ENCODE peak calls at places on chromosome 1, in nine cellular contexts. R is mammary epithelial cell, A is HepG2, B is mesenchymal stem cell, Y is SK-N-SH, U is colonic mucosa, S is H9, T is NT2/D1, N is GM23248. V is an unnamed sample.
A peak's percentile ranks its signal among the peaks of the same experiment; 100 is the strongest.

GRCh38 chr1:26387447-26387846 is 14.9 kb upstream of the ZNF683 start:
- DNase-seq in R (peak; percentile 76), A (peak; percentile 85), B (peak; percentile 31), Y (no peak), U (no peak), S (no peak), T (no peak), N (peak; percentile 33), V (no peak)

GRCh38 chr1:187928288-187928687 is 1099.5 kb downstream of the PLA2G4A start:
- DNase-seq in R (peak; percentile 20), A (peak; percentile 29), B (peak; percentile 47), Y (peak; percentile 6), U (no peak), S (peak; percentile 45), T (peak; percentile 47), N (peak; percentile 32), V (no peak)

GRCh38 chr1:171210355-171210754 is 25.3 kb downstream of the FMO2 start:
- DNase-seq in R (no peak), A (no peak), B (no peak), Y (no peak), U (no peak), S (no peak), T (no peak), N (no peak), V (no peak)

GRCh38 chr1:4415476-4415875 is 238.9 kb upstream of the AJAP1 start:
- DNase-seq in R (no peak), A (no peak), B (no peak), Y (no peak), U (no peak), S (no peak), T (no peak), N (no peak), V (no peak)

GRCh38 chr1:160656737-160657476 is 10.1 kb upstream of the SLAMF1 start:
- DNase-seq in R (peak; percentile 24), A (no peak), B (peak; percentile 24), Y (no peak), U (no peak), S (no peak), T (no peak), N (no peak), V (no peak)

GRCh38 chr1:155051777-155052398 is 772 bp downstream of the ADAM15 start:
- DNase-seq in R (peak; percentile 35), A (no peak), B (peak; percentile 45), Y (peak; percentile 70), U (peak; percentile 77), S (no peak), T (no peak), N (peak; percentile 69), V (peak; percentile 90)

GRCh38 chr1:58397187-58397820 is 149.2 kb downstream of the OMA1 start:
- DNase-seq in R (peak; percentile 51), A (peak; percentile 12), B (peak; percentile 66), Y (no peak), U (no peak), S (no peak), T (no peak), N (peak; percentile 92), V (no peak)

GRCh38 chr1:229952670-229953520 is 114.1 kb upstream of the GALNT2 start:
- DNase-seq in R (peak; percentile 69), A (no peak), B (peak; percentile 6), Y (no peak), U (no peak), S (no peak), T (no peak), N (peak; percentile 32), V (no peak)

GRCh38 chr1:42335809-42336518 is 929 bp upstream of the FOXJ3 start:
- DNase-seq in R (peak; percentile 71), A (peak; percentile 60), B (peak; percentile 69), Y (no peak), U (no peak), S (no peak), T (no peak), N (peak; percentile 91), V (no peak)

GRCh38 chr1:53733447-53733931 is 5.5 kb downstream of the GLIS1 start:
- DNase-seq in R (no peak), A (no peak), B (no peak), Y (no peak), U (no peak), S (no peak), T (no peak), N (no peak), V (no peak)
- H3K9ac ChIP-seq in R (no peak overlapping the region), A (no peak overlapping the region), B (peak overlapping the region; percentile 81), Y (peak overlapping the region; percentile 43), U (no peak overlapping the region), S (no peak overlapping the region), T (no peak overlapping the region), N (peak overlapping the region; percentile 67), V (no peak overlapping the region)

DNA sequence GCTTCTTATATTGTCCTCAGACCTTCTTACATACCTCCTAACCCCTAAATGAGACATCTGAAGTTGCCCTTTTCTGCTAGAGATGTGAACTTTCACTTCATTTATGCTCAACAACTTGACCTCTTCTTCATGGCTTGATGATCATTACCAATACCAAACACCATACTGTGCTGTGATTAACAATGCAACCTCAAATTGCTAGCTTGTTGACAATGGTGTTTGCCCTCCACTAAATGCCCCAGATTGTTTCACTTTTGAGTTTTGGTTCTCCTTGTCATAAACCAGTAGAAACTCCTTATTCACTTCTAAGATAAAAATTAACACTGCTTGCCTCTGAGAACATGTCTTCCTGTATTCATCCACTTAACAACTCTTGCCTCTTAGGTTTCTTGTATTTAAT is 5.6 kb downstream of the JAK1 start:
- DNase-seq in R (no peak), A (no peak), B (no peak), Y (no peak), U (no peak), S (no peak), T (no peak), N (no peak), V (no peak)
- H3K4me1 ChIP-seq in R (peaks cover 28% of the 10 kb centered on the region), A (peaks cover 36% of the 10 kb centered on the region), B (peaks cover 10% of the 10 kb centered on the region), Y (peaks cover 17% of the 10 kb centered on the region), U (peaks cover 5% of the 10 kb centered on the region), S (peaks cover 14% of the 10 kb centered on the region), T (peaks cover 3% of the 10 kb centered on the region), N (peaks cover 23% of the 10 kb centered on the region), V (peaks cover 30% of the 10 kb centered on the region)

GRCh38 chr1:89705901-89706699 is 73.2 kb downstream of the LRRC8C start:
- DNase-seq in R (no peak), A (no peak), B (no peak), Y (no peak), U (no peak), S (no peak), T (no peak), N (no peak), V (no peak)
- H3K9ac ChIP-seq in R (no peak overlapping the region), A (no peak overlapping the region), B (no peak overlapping the region), Y (no peak overlapping the region), U (no peak overlapping the region), S (no peak overlapping the region), T (no peak overlapping the region), N (no peak overlapping the region), V (no peak overlapping the region)

DNA sequence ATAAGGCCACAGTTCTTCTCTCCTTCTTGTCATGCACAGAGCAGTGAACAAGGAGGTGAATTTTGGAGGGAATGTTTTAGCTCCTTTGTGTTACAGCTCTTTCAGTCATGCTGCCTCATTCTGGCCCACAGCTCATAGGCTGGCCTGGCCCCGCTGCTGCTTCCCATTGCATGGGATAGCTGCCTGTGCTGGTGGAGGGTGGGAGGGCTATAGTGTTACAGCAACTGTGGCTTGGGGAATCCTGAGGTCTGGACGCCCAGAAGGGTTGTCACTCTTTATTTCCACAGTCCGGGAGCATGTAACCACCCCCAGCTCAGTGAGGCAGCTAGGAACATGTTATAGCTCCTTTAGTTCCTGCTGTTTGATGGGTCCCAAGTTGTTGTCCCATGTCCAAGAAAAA is 210.3 kb downstream of the AMY1C start:
- DNase-seq in R (no peak), A (no peak), B (no peak), Y (no peak), U (no peak), S (no peak), T (no peak), N (no peak), V (no peak)
- H3K4me1 ChIP-seq in R (no peaks in the 10 kb centered on the region), A (no peaks in the 10 kb centered on the region), B (no peaks in the 10 kb centered on the region), Y (no peaks in the 10 kb centered on the region), U (no peaks in the 10 kb centered on the region), S (no peaks in the 10 kb centered on the region), T (no peaks in the 10 kb centered on the region), N (no peaks in the 10 kb centered on the region), V (no peaks in the 10 kb centered on the region)